ENCODE peak calls at places on chromosomes 1 and 21, in five cellular contexts. F, Z, U, K and H are unnamed samples. For H3K36me3, the result is how much of the 10 kb centered on the place peaks cover.

GRCh38 chr1:96387785-96388184 is 333.8 kb upstream of the PTBP2 start:
- DNase-seq in U (peak), Z (no peak), K (no peak), F (peak), H (no peak)

GRCh38 chr21:42673633-42674328 is 20.4 kb downstream of the PDE9A start:
- DNase-seq in F (no peak), Z (no peak), U (no peak), K (no peak), H (no peak)

GRCh38 chr1:83554174-83554573 is 444.8 kb downstream of the TTLL7 start:
- DNase-seq in F (no peak), Z (peak), K (no peak), U (no peak), H (peak)

GRCh38 chr1:209879539-209879938 is 51.8 kb downstream of the UTP25 start:
- DNase-seq in Z (peak), F (peak), K (peak), U (no peak), H (no peak)

GRCh38 chr1:215539803-215540575 is 27.1 kb upstream of the KCTD3 start:
- DNase-seq in U (no peak), F (peak), Z (no peak), K (peak), H (peak)

GRCh38 chr1:13478687-13479086 is 35.1 kb downstream of the LRRC38 start:
- DNase-seq in F (no peak), K (no peak), Z (no peak), U (no peak), H (no peak)

GRCh38 chr1:8938232-8939117 is 7.2 kb upstream of the CA6 start:
- DNase-seq in K (no peak), F (no peak), Z (no peak), U (no peak), H (no peak)

GRCh38 chr1:72435025-72435424 is 152.7 kb upstream of the NEGR1 start:
- DNase-seq in F (peak), Z (no peak), K (peak), U (peak), H (peak)

GRCh38 chr1:924619-925323 is 1.0 kb downstream of the SAMD11 start:
- DNase-seq in F (peak), K (peak), U (peak), Z (peak), H (peak)

GRCh38 chr1:211647666-211648065 is 27.8 kb downstream of the NEK2 start:
- DNase-seq in U (no peak), Z (no peak), F (no peak), K (no peak), H (no peak)

GRCh38 chr1:98045211-98046030 is 124.6 kb upstream of the DPYD start:
- DNase-seq in U (peak), Z (peak), K (peak), F (no peak), H (peak)

GRCh38 chr1:228838717-228839500 is 103.6 kb downstream of the RHOU start:
- DNase-seq in U (no peak), F (peak), Z (no peak), K (peak), H (no peak)

GRCh38 chr1:59410457-59410856 is 113.6 kb downstream of the FGGY start:
- DNase-seq in Z (no peak), F (no peak), U (no peak), K (no peak), H (no peak)

GRCh38 chr1:220910021-220910420 is 30.8 kb downstream of the HLX start:
- DNase-seq in Z (no peak), F (no peak), K (no peak), U (no peak), H (no peak)

GRCh38 chr1:54768093-54768492 is 3.8 kb upstream of the PARS2 start:
- DNase-seq in K (no peak), Z (no peak), U (peak), F (peak), H (no peak)

GRCh38 chr21:44058652-44058964 is 46.5 kb downstream of the TRAPPC10 start:
- DNase-seq in U (no peak), Z (no peak), K (no peak), F (no peak), H (no peak)

GRCh38 chr1:10773376-10773775 is 23.1 kb downstream of the CASZ1 start:
- DNase-seq in U (no peak), F (no peak), K (no peak), Z (no peak), H (no peak)

GRCh38 chr21:44314128-44314527 is 14.3 kb downstream of the PFKL start:
- DNase-seq in Z (no peak), K (no peak), F (no peak), U (no peak), H (no peak)

GRCh38 chr1:12215562-12215961 is 14.3 kb upstream of the VPS13D start:
- DNase-seq in F (no peak), K (no peak), Z (no peak), U (no peak), H (no peak)

GRCh38 chr1:179969962-179970361 is 15.4 kb downstream of the CEP350 start:
- DNase-seq in F (no peak), Z (no peak), K (no peak), U (no peak), H (peak)

GRCh38 chr1:156859523-156860112 is 701 bp upstream of the INSRR start:
- DNase-seq in U (peak), F (peak), K (peak), Z (peak), H (peak)

GRCh38 chr21:36454706-36455105 is 25.2 kb downstream of the CLDN14 start:
- DNase-seq in F (no peak), Z (no peak), U (no peak), K (no peak), H (no peak)

GRCh38 chr1:110084226-110085078 is 14.0 kb upstream of the ALX3 start:
- DNase-seq in K (peak), U (no peak), F (no peak), Z (no peak), H (peak)

GRCh38 chr1:242428403-242429190 is 95.9 kb downstream of the PLD5 start:
- DNase-seq in Z (peak), F (no peak), K (no peak), U (no peak), H (no peak)

GRCh38 chr1:170630977-170631376 is 33.0 kb upstream of the PRRX1 start:
- DNase-seq in F (no peak), K (no peak), U (no peak), Z (no peak), H (no peak)

GRCh38 chr21:26437326-26438009 is 135.6 kb downstream of the CYYR1 start:
- DNase-seq in Z (no peak), F (no peak), U (no peak), K (peak), H (peak)

GRCh38 chr1:115160728-115161127 is 71.4 kb upstream of the TSPAN2 start:
- DNase-seq in K (peak), F (no peak), Z (no peak), U (peak), H (no peak)

GRCh38 chr1:105437847-105438246 is 1618.6 kb upstream of the PRMT6 start:
- DNase-seq in F (no peak), K (no peak), U (no peak), Z (no peak), H (no peak)

GRCh38 chr1:27296773-27297214 is 25.2 kb upstream of the TMEM222 start:
- DNase-seq in K (peak), F (peak), U (no peak), Z (peak), H (peak)

GRCh38 chr1:214404154-214404553 is 123.2 kb downstream of the SMYD2 start:
- DNase-seq in K (peak), F (no peak), U (peak), Z (no peak), H (peak)
- H3K9ac ChIP-seq in K (peak), F (no peak), U (peak), Z (no peak), H (no peak)

GRCh38 chr1:38020361-38020760 is 7.8 kb downstream of the UTP11 start:
- DNase-seq in U (no peak), F (no peak), Z (no peak), K (no peak), H (no peak)

GRCh38 chr1:38022810-38023209 is 10.3 kb downstream of the UTP11 start:
- DNase-seq in F (no peak), K (no peak), U (no peak), Z (no peak), H (no peak)

GRCh38 chr1:38021969-38022368 is 9.4 kb downstream of the UTP11 start:
- DNase-seq in Z (no peak), F (no peak), K (no peak), U (no peak), H (no peak)

GRCh38 chr1:38015978-38016640 is 3.6 kb downstream of the UTP11 start:
- DNase-seq in F (no peak), U (no peak), Z (no peak), K (no peak), H (no peak)

GRCh38 chr1:38018864-38019343 is 6.4 kb downstream of the UTP11 start:
- DNase-seq in U (no peak), K (no peak), F (peak), Z (no peak), H (peak)
- H3K36me3 ChIP-seq in U (half or more), K (half or more), F (half or more), Z (half or more), H (half or more)

DNA sequence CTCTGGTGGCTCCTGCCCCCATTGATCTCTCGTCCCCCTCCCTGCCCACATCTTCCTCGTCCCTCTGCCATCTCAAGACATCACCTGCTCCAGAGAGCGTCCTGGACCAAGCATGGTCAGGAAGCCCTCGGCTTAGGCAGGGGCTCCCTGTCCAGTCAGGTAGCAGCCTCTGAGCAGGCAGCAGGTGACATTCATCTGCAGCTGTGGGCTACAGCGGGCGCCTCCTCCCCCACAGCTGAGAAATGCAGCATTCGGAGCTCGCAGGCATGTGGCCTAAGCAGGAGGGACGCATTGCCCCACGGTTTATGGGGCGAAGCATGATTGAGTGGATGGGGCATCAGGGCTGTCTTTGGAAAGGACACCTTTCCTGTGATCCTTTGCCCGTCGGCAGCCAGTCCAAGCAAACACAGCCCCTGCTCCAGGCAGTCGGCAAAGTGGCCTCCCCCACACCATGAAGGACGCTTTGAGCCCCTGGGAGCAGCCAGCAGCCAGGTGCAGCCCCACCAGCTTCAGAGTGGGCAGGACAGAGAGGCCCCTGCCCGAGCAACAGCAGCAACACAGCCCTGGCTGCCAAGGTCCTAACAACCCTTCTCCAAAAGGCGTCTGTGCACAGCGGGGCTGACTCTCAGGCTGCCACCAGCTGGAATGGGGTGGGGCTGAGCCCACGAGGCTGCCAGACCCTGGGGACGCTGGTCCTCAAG is 234.1 kb upstream of the VAMP3 start:
- DNase-seq in U (no peak), K (no peak), F (no peak), Z (peak), H (no peak)
- H3K9ac ChIP-seq in U (no peak), K (no peak), F (no peak), Z (no peak), H (no peak)

DNA sequence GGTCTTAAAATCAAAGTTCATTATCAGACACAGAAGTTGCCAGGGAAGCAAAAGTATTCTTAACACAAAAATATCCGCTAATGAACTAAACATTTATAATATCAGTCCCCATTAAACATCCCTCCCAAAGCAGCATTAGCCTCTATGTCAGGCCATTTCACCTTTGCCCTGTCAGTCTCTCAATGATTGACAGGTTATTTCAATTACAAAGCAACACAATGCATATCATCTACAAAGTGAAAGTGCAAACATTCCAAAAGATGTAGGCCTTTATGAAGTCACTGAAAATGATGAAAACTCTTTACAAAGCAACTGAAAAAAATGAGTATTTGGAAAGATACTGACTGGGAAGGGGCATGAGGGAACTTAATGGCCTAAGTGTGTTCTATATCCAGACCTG is 14.1 kb downstream of the ENAH start:
- DNase-seq in K (no peak), U (no peak), Z (no peak), F (no peak), H (no peak)
- H3K36me3 ChIP-seq in K (under half), U (under half), Z (half or more), F (under half), H (under half)

DNA sequence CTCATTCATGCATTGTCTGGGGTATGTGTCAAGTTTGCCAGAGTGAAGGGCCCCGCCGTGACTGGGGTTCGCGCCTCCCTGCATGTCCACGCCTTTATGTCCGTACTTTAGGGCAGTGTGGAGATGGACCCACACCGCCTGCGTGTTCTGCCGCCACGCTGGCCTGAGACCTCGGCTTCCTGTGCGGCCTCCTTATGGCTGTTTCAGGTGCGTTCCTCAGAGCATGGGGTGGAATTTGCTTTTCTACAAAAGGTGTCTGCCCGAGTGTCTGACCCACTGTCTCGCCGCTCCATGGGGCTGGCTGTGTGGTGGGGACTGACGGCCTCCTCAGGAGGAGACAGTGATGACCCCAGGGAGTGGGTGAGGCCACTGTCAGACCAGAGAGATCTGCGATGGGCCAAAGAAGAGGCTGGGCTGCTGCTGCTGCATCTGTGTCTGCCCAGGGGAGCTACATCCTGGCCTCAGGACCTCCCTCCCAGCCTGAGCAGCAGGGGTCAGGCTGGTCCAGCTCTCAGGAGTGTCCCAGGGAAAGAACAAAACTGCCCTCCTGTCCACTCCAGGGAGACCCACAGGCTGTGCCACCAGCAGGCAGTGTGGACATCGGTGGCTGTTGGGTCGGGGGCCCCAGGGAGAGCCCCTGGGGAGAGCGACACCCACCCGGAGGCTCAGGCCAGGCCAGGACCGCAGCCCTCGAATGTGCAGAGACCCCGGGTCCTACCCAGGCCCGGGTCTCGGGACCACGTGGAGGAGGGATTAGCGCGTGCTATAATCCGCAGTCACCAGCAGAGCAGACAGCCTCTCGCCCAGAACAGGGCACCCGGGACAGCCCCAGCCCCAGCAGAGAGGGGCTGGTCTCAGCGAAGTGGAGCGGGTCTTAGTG is 9.8 kb upstream of the SLC19A1 start:
- DNase-seq in F (no peak), K (no peak), Z (peak), U (no peak), H (no peak)
- H3K9ac ChIP-seq in F (no peak), K (no peak), Z (no peak), U (no peak), H (no peak)